ENCODE peak calls at places on chromosomes 6 and 20, in four cellular contexts. R is choroid plexus epithelial cell, A is GM13976, T is GM12865. H is an unnamed sample.

GRCh38 chr6:79946242-79946641 is 1.1 kb downstream of the ELOVL4 start:
- DNase-seq in R (peak), A (peak), T (peak), H (peak)

GRCh38 chr6:33983109-33983475 is 162.8 kb downstream of the GRM4 start:
- DNase-seq in R (peak), A (no peak), T (no peak), H (no peak)

GRCh38 chr6:29051680-29052079 is 6.7 kb upstream of the OR2W1 start:
- DNase-seq in R (no peak), A (no peak), T (no peak), H (no peak)

GRCh38 chr20:20331796-20332195 is 36.1 kb upstream of the INSM1 start:
- DNase-seq in R (no peak), A (no peak), T (no peak), H (no peak)

GRCh38 chr6:150238294-150238693 is 95.5 kb downstream of the PPP1R14C start:
- DNase-seq in R (no peak), A (no peak), T (no peak), H (no peak)

GRCh38 chr20:15991279-15991678 is 582.0 kb downstream of the KIF16B start:
- DNase-seq in R (no peak), A (no peak), T (no peak), H (no peak)

GRCh38 chr6:168318579-168319278 is 848 bp downstream of the DACT2 start:
- DNase-seq in R (no peak), A (no peak), T (no peak), H (no peak)

GRCh38 chr20:31608256-31608980 is 3.3 kb downstream of the ID1 start:
- DNase-seq in R (peak), A (no peak), T (no peak), H (peak)

GRCh38 chr6:38588631-38589366 is 50.9 kb downstream of the BTBD9 start:
- DNase-seq in R (peak), A (no peak), T (no peak), H (no peak)

GRCh38 chr6:2182251-2182650 is 63.2 kb downstream of the GMDS start:
- DNase-seq in R (no peak), A (no peak), T (no peak), H (no peak)

GRCh38 chr6:158057213-158057987 is 75.7 kb downstream of the SYNJ2 start:
- DNase-seq in R (peak), A (peak), T (no peak), H (no peak)

GRCh38 chr6:119110601-119111548 is 32.4 kb upstream of the FAM184A start:
- DNase-seq in R (peak), A (peak), T (peak), H (peak)

GRCh38 chr20:24149881-24150307 is 161.3 kb upstream of the GGTLC1 start:
- DNase-seq in R (no peak), A (no peak), T (peak), H (peak)

GRCh38 chr6:23307516-23307915 is 738.1 kb downstream of the HDGFL1 start:
- DNase-seq in R (no peak), A (no peak), T (no peak), H (no peak)

GRCh38 chr6:93468291-93468690 is 48.9 kb upstream of the EPHA7 start:
- DNase-seq in R (peak), A (no peak), T (peak), H (no peak)

GRCh38 chr20:53829086-53829703 is 235.6 kb upstream of the ZNF217 start:
- DNase-seq in R (peak), A (no peak), T (peak), H (no peak)

GRCh38 chr6:145055567-145055966 is 679.8 kb downstream of the EPM2A start:
- DNase-seq in R (no peak), A (no peak), T (no peak), H (no peak)

GRCh38 chr6:7505196-7505699 is 36.2 kb upstream of the DSP start:
- DNase-seq in R (peak), A (no peak), T (no peak), H (no peak)

GRCh38 chr6:114989279-114989964 is 646.6 kb upstream of the HS3ST5 start:
- DNase-seq in R (no peak), A (peak), T (peak), H (no peak)

GRCh38 chr6:134911532-134911931 is 38.4 kb downstream of the ALDH8A1 start:
- DNase-seq in R (peak), A (no peak), T (no peak), H (no peak)

GRCh38 chr6:30450908-30451818 is 38.1 kb upstream of the HLA-E start:
- DNase-seq in R (peak), A (peak), T (peak), H (peak)

GRCh38 chr6:11718461-11718860 is 60.1 kb downstream of the ADTRP start:
- DNase-seq in R (no peak), A (no peak), T (no peak), H (no peak)

GRCh38 chr20:39112196-39112743 is 150.1 kb downstream of the DHX35 start:
- DNase-seq in R (peak), A (peak), T (peak), H (peak)

GRCh38 chr6:21227486-21227885 is 366.1 kb upstream of the SOX4 start:
- DNase-seq in R (peak), A (no peak), T (no peak), H (no peak)

GRCh38 chr20:3423126-3423525 is 15.7 kb upstream of the DNAAF9 start:
- DNase-seq in R (no peak), A (no peak), T (no peak), H (no peak)

GRCh38 chr6:155349129-155349528 is 34.8 kb upstream of the TFB1M start:
- DNase-seq in R (peak), A (no peak), T (no peak), H (no peak)

GRCh38 chr6:18179770-18180393 is 24.7 kb downstream of the KDM1B start:
- DNase-seq in R (no peak), A (no peak), T (no peak), H (no peak)

GRCh38 chr6:89792881-89793280 is 26.7 kb downstream of the MDN1 start:
- DNase-seq in R (peak), A (peak), T (peak), H (no peak)
- TF ChIP-seq CTCF in R (peak), A (peak), T (peak), H (peak)

GRCh38 chr20:33575302-33575701 is 85.4 kb downstream of the CBFA2T2 start:
- DNase-seq in R (no peak), A (no peak), T (no peak), H (no peak)

GRCh38 chr20:33570743-33571142 is 80.8 kb downstream of the CBFA2T2 start:
- DNase-seq in R (no peak), A (peak), T (peak), H (no peak)

GRCh38 chr20:33578510-33578909 is 83.6 kb upstream of the C20orf144 start:
- DNase-seq in R (no peak), A (no peak), T (no peak), H (no peak)

DNA sequence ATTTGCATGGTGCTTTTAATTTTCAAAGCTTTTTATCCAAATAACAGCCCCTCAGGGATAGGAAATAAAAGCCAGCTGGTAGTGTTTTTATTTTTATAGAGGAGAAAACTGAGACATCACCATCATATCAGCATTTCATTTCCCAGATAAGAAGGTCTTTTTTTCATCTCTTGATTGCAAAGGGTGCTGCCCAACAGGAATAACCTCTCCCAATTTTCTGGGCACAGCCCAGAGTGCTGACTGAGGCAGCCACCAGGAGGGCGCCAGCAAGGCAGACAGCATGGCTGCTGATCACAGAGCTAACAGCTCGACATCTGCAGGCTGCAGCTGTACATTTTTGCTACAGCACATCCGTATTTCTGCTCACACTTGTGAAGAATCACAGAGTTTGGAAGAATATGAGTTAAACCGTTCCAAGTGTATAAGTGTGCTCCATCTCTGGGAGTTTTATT is 85.7 kb upstream of the C20orf144 start:
- DNase-seq in R (peak), A (no peak), T (no peak), H (no peak)
- TF ChIP-seq CTCF in R (peak), A (peak), T (no peak), H (no peak)

GRCh38 chr6:98839788-98840361 is 5.5 kb downstream of the POU3F2 start:
- DNase-seq in R (peak), A (no peak), T (no peak), H (no peak)
- TF ChIP-seq CTCF in R (peak), A (no peak), T (peak), H (peak)

DNA sequence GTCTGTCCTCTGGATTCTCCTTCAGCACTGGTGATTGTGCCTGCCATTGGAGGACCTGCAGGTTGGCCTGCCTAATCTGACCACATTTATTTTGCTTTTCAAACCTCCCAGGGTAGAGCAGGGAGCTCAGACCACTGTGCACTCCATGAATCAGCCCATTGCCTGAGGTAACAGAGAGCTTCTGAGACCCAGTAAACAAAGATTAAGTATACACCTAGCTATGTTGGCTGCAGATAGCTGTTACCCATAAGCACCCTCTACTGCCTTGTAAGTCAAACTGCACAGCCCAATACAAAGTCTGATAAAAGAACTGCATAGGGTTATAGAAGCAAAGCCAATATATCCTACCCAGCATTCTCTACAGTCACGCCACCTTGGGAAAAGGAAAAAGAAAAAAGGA is 338.7 kb downstream of the HTR1B start:
- DNase-seq in R (peak), A (no peak), T (peak), H (no peak)
- TF ChIP-seq CTCF in R (peak), A (no peak), T (no peak), H (no peak)

GRCh38 chr6:6026513-6027205 is 19.9 kb upstream of the NRN1 start:
- DNase-seq in R (no peak), A (no peak), T (no peak), H (no peak)
- TF ChIP-seq CTCF in R (no peak), A (no peak), T (no peak), H (no peak)

DNA sequence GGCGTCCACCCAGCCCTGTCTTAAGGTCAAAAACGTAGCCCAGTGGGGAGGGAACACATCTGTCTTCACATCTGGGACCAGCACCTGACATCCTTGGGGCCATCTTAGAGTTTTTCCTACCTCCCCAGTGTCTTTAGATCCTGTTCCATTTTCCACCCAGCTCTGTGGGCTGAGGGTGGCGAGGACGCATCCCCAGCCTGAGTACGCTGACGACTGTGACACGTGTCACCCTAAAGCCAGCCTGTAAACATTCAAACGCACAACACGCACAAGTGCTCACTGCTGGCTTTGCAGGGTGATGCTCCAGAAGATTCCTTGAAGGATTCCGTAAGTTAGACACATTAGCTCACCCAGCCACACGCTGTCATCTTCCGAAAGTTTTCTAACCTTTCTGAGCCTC is 215.9 kb downstream of the TAF4 start:
- DNase-seq in R (no peak), A (no peak), T (no peak), H (no peak)
- TF ChIP-seq CTCF in R (no peak), A (no peak), T (no peak), H (no peak)

GRCh38 chr20:56506103-56506502 is 18.4 kb upstream of the FAM209A start:
- DNase-seq in R (peak), A (no peak), T (no peak), H (no peak)

GRCh38 chr20:56503911-56504310 is 20.6 kb upstream of the FAM209A start:
- DNase-seq in R (no peak), A (no peak), T (no peak), H (no peak)

GRCh38 chr20:56501116-56501515 is 23.4 kb upstream of the FAM209A start:
- DNase-seq in R (no peak), A (no peak), T (no peak), H (no peak)

GRCh38 chr20:56504373-56505005 is 20.1 kb upstream of the FAM209A start:
- DNase-seq in R (peak), A (no peak), T (no peak), H (peak)
- TF ChIP-seq CTCF in R (peak), A (peak), T (peak), H (peak)

GRCh38 chr20:46012926-46013825 is 4.5 kb downstream of the MMP9 start:
- DNase-seq in R (no peak), A (no peak), T (no peak), H (peak)

GRCh38 chr20:46013826-46014516 is 5.3 kb downstream of the MMP9 start:
- DNase-seq in R (peak), A (peak), T (peak), H (peak)

GRCh38 chr20:46009847-46010246 is 1.1 kb downstream of the MMP9 start:
- DNase-seq in R (no peak), A (no peak), T (no peak), H (no peak)

GRCh38 chr20:46010491-46011405 is 2.0 kb downstream of the MMP9 start:
- DNase-seq in R (no peak), A (peak), T (no peak), H (no peak)

GRCh38 chr20:46011631-46012482 is 3.1 kb downstream of the MMP9 start:
- DNase-seq in R (peak), A (peak), T (peak), H (peak)
- TF ChIP-seq CTCF in R (peak), A (peak), T (peak), H (peak)

GRCh38 chr6:159833556-159833955 is 33.5 kb downstream of the PNLDC1 start:
- DNase-seq in R (peak), A (no peak), T (no peak), H (no peak)
- TF ChIP-seq CTCF in R (no peak), A (no peak), T (no peak), H (no peak)

H was measured in nephron progenitor cell.